ENCODE peak calls at places on chromosomes 6 and 20, in four cellular contexts. B, R, Y and X are unnamed samples.

GRCh38 chr20:9202440-9203080 is 133.7 kb downstream of the PLCB4 start:
- DNase-seq in B (no peak), R (peak), Y (no peak), X (no peak)

GRCh38 chr6:169529931-169530761 is 171.7 kb downstream of the WDR27 start:
- DNase-seq in B (peak), R (no peak), Y (peak), X (no peak)

GRCh38 chr20:24650091-24650490 is 180.7 kb downstream of the SYNDIG1 start:
- DNase-seq in Y (peak), R (no peak), B (no peak), X (no peak)

GRCh38 chr20:25485872-25486271 is 78.4 kb downstream of the GINS1 start:
- DNase-seq in B (no peak), Y (no peak), R (no peak), X (no peak)

GRCh38 chr20:46342045-46342378 is 33.7 kb upstream of the CDH22 start:
- DNase-seq in R (no peak), Y (no peak), B (no peak), X (no peak)

GRCh38 chr20:33441142-33441955 is 2.2 kb downstream of the SNTA1 start:
- DNase-seq in B (no peak), R (no peak), Y (no peak), X (no peak)

GRCh38 chr20:18272451-18272850 is 15.9 kb upstream of the ZNF133 start:
- DNase-seq in R (no peak), B (no peak), Y (peak), X (no peak)

GRCh38 chr6:166484863-166485262 is 101.6 kb downstream of the RAMACL start:
- DNase-seq in R (no peak), B (no peak), Y (no peak), X (no peak)

GRCh38 chr6:53461041-53461656 is 83.8 kb downstream of the GCLC start:
- DNase-seq in Y (no peak), B (no peak), R (no peak), X (no peak)

GRCh38 chr6:157715766-157716171 is 107.3 kb upstream of the SNX9 start:
- DNase-seq in B (peak), Y (peak), R (no peak), X (no peak)

GRCh38 chr6:1825926-1826325 is 216.2 kb downstream of the FOXC1 start:
- DNase-seq in B (no peak), Y (no peak), R (no peak), X (no peak)

GRCh38 chr6:33290459-33290858 is 1.1 kb downstream of the PFDN6 start:
- DNase-seq in Y (no peak), R (no peak), B (no peak), X (no peak)

GRCh38 chr20:41072919-41073318 is 44.3 kb downstream of the TOP1 start:
- DNase-seq in R (no peak), Y (no peak), B (no peak), X (no peak)

GRCh38 chr6:96075826-96076225 is 60.1 kb downstream of the FUT9 start:
- DNase-seq in Y (no peak), R (no peak), B (no peak), X (no peak)

GRCh38 chr6:166456360-166457156 is 73.8 kb upstream of the MPC1 start:
- DNase-seq in Y (peak), B (no peak), R (no peak), X (no peak)

GRCh38 chr20:46681032-46681854 is 8.0 kb downstream of the TP53RK start:
- DNase-seq in B (no peak), Y (peak), R (no peak), X (no peak)

GRCh38 chr6:31375699-31376098 is 18.7 kb upstream of the HLA-B start:
- DNase-seq in Y (no peak), B (no peak), R (no peak), X (no peak)

DNA sequence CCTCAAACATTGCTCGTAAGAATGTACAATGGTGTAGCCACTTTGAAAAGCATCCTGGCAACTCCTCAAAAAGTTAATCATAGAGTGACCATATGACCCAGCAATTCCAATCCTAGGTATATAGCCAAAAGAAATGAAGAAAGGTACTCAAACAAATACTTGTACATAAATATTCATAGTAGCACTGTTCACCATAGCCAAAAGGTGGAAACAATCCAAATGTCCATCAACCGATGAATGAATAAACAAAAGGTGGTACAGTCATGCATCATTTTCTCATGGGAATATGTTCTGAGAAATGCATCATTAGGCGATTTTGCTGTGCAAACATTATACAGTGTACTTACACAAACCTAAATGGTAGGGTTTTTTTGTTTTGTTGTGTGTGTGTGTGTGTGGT is 74.4 kb upstream of the TBC1D7 start:
- DNase-seq in Y (no peak), B (no peak), R (no peak), X (no peak)
- TF ChIP-seq CTCF in Y (no peak), B (no peak), R (no peak), X (no peak)

GRCh38 chr6:134328792-134329191 is 10.9 kb upstream of the SGK1 start:
- DNase-seq in B (no peak), Y (no peak), R (no peak), X (no peak)

GRCh38 chr6:134331255-134331654 is 13.3 kb upstream of the SGK1 start:
- DNase-seq in Y (no peak), R (peak), B (no peak), X (no peak)

GRCh38 chr6:134330555-134330954 is 12.6 kb upstream of the SGK1 start:
- DNase-seq in Y (no peak), B (no peak), R (no peak), X (no peak)

GRCh38 chr6:134324766-134325165 is 6.9 kb upstream of the SGK1 start:
- DNase-seq in B (no peak), Y (no peak), R (no peak), X (no peak)

DNA sequence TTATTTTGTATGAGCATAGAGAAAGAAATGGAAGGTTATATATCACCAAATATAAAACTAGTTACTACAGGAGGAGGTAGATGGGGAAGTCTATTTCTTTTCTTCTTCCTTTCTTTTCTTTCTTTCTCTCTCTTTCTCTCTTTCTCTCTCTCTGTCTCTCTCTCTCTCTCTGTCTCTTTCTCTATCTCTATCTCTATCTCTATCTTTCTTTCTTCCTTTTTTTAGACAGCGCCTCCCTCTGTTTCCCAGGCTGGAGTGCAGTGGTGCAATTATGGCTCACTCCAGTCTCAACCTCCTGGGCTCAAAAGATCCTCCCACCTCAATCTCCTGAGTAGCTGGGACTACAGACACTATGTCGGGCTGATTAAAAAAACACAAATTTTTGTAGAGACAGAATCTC is 10.2 kb upstream of the SGK1 start:
- DNase-seq in Y (no peak), B (no peak), R (peak), X (no peak)
- TF ChIP-seq CTCF in Y (no peak), B (no peak), R (no peak), X (no peak)

GRCh38 chr6:105363100-105363754 is 39.7 kb downstream of the PREP start:
- DNase-seq in Y (peak), B (no peak), R (no peak), X (no peak)

GRCh38 chr6:105357147-105357546 is 45.7 kb downstream of the PREP start:
- DNase-seq in R (no peak), Y (no peak), B (no peak), X (no peak)

GRCh38 chr6:105364243-105364642 is 38.6 kb downstream of the PREP start:
- DNase-seq in Y (peak), B (no peak), R (no peak), X (no peak)

GRCh38 chr6:105359419-105360366 is 43.2 kb downstream of the PREP start:
- DNase-seq in R (no peak), B (no peak), Y (peak), X (no peak)
- TF ChIP-seq CTCF in R (no peak), B (no peak), Y (no peak), X (no peak)

GRCh38 chr6:100460650-100461204 is 4.0 kb downstream of the SIM1 start:
- DNase-seq in B (no peak), R (peak), Y (no peak), X (no peak)
- TF ChIP-seq CTCF in B (no peak), R (no peak), Y (peak), X (peak)

GRCh38 chr20:31842471-31843157 is 2.8 kb downstream of the FOXS1 start:
- DNase-seq in Y (peak), B (no peak), R (no peak), X (no peak)
- TF ChIP-seq CTCF in Y (no peak), B (no peak), R (no peak), X (no peak)

GRCh38 chr6:132733288-132733687 is 19.4 kb upstream of the VNN1 start:
- DNase-seq in B (no peak), Y (no peak), R (no peak), X (no peak)

GRCh38 chr6:132731086-132731485 is 17.2 kb upstream of the VNN1 start:
- DNase-seq in Y (no peak), B (no peak), R (no peak), X (no peak)

GRCh38 chr6:132733814-132734213 is 20.0 kb upstream of the VNN1 start:
- DNase-seq in Y (no peak), R (no peak), B (no peak), X (no peak)

GRCh38 chr6:132736239-132736638 is 21.5 kb downstream of the VNN2 start:
- DNase-seq in Y (peak), R (no peak), B (no peak), X (no peak)

DNA sequence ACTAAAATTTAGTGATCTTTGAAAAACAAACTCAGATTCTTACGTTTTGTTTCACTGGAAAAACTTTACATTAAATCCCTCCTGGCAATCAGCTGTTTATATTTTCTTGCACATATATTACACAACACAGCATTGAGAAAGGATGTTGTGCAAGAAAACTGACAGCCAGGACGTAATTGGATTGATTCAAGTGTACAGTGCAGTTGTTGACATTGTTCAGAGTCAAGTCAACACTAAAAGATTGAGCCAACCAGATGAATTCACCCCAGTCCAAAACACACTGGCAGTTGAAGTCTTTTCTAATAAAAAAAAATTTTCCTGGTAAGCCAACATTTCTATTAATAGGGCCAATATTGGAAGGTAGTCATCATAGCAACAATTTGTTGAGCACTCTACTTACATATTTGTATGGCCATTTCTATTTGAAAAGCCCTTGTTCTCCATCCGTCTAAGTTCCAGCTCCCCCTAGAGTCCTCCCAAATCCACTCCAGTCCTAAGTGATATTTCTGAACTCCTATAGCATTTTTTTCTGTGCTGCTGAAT is 20.9 kb upstream of the VNN1 start:
- DNase-seq in B (no peak), Y (peak), R (no peak), X (no peak)
- TF ChIP-seq CTCF in B (no peak), Y (peak), R (no peak), X (peak)

GRCh38 chr20:11716239-11716944 is 201.3 kb upstream of the BTBD3 start:
- DNase-seq in R (no peak), B (no peak), Y (peak), X (no peak)
- TF ChIP-seq CTCF in R (no peak), B (no peak), Y (peak), X (peak)

GRCh38 chr20:37366749-37367148 is 20.8 kb downstream of the SRC start:
- DNase-seq in Y (no peak), R (no peak), B (no peak), X (no peak)

GRCh38 chr20:37363221-37364012 is 17.5 kb downstream of the SRC start:
- DNase-seq in Y (no peak), R (no peak), B (no peak), X (no peak)

GRCh38 chr20:37364013-37364926 is 18.3 kb downstream of the SRC start:
- DNase-seq in B (no peak), Y (no peak), R (no peak), X (no peak)

GRCh38 chr20:37365760-37366638 is 20.1 kb downstream of the SRC start:
- DNase-seq in R (no peak), B (no peak), Y (no peak), X (no peak)

DNA sequence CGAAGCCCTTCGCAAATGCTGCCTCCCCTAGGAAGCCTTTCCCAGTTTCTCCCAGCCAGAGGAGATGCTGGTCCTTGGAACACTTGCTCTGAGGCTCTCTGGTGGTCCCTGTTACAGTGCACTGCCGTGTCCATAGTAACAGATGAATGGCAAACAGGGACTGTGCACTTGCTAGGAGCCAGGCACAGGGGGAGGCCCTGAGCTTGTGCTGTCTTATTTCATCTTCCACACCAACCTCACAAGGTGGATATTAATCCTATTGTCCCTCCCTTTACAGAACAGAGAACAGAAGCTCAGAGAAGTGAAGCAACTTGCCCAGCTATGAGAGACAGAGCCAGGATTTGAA is 19.0 kb downstream of the SRC start:
- DNase-seq in B (no peak), R (no peak), Y (no peak), X (no peak)
- TF ChIP-seq CTCF in B (no peak), R (no peak), Y (no peak), X (no peak)

GRCh38 chr6:149236584-149236983 is 80.9 kb upstream of the TAB2 start:
- DNase-seq in Y (peak), R (no peak), B (no peak), X (no peak)
- TF ChIP-seq CTCF in Y (no peak), R (no peak), B (no peak), X (no peak)